ENCODE peak calls at places on chromosomes 1 and 21, in five cellular contexts. S is tibial nerve; J is fibroblast of lung; G is right lobe of liver; L is naive thymus-derived CD4-positive, alpha-beta T cell. R is an unnamed sample.

GRCh38 chr1:5660141-5660935 is 331.9 kb downstream of the NPHP4 start:
- DNase-seq in S (no peak), J (no peak), L (no peak), G (no peak), R (no peak)

GRCh38 chr1:116321766-116322175 is 51.3 kb upstream of the ATP1A1 start:
- DNase-seq in S (no peak), G (no peak), L (no peak), J (no peak), R (no peak)

GRCh38 chr21:15199414-15199813 is 134.6 kb upstream of the NRIP1 start:
- DNase-seq in S (no peak), L (no peak), J (no peak), G (no peak), R (no peak)

GRCh38 chr1:200473698-200474371 is 64.0 kb upstream of the ZNF281 start:
- DNase-seq in L (no peak), J (peak), S (no peak), G (no peak), R (no peak)

GRCh38 chr1:156584813-156585212 is 5.3 kb downstream of the TTC24 start:
- DNase-seq in L (no peak), J (no peak), S (no peak), G (no peak), R (no peak)

GRCh38 chr1:151494741-151495281 is 16.4 kb upstream of the CGN start:
- DNase-seq in L (no peak), J (peak), S (no peak), G (no peak), R (peak)

GRCh38 chr1:186511761-186512637 is 51.1 kb upstream of the PDC start:
- DNase-seq in S (no peak), G (no peak), L (no peak), J (no peak), R (no peak)

GRCh38 chr1:31856140-31856539 is 40.3 kb upstream of the SPOCD1 start:
- DNase-seq in G (no peak), L (no peak), J (no peak), S (no peak), R (no peak)

GRCh38 chr1:3304255-3304654 is 150.2 kb upstream of the ARHGEF16 start:
- DNase-seq in J (no peak), S (no peak), L (no peak), G (no peak), R (no peak)

GRCh38 chr1:54952950-54953718 is 27.3 kb upstream of the TMEM61 start:
- DNase-seq in J (no peak), S (no peak), L (no peak), G (no peak), R (peak)

GRCh38 chr21:41903559-41904351 is 24.6 kb upstream of the PRDM15 start:
- DNase-seq in G (no peak), S (no peak), J (no peak), L (no peak), R (no peak)

GRCh38 chr1:33041026-33041425 is 4.3 kb upstream of the AK2 start:
- DNase-seq in J (no peak), G (peak), S (no peak), L (no peak), R (no peak)

GRCh38 chr1:247332901-247333361 is 1.3 kb upstream of the ZNF496 start:
- DNase-seq in L (no peak), G (no peak), J (peak), S (peak), R (no peak)

DNA sequence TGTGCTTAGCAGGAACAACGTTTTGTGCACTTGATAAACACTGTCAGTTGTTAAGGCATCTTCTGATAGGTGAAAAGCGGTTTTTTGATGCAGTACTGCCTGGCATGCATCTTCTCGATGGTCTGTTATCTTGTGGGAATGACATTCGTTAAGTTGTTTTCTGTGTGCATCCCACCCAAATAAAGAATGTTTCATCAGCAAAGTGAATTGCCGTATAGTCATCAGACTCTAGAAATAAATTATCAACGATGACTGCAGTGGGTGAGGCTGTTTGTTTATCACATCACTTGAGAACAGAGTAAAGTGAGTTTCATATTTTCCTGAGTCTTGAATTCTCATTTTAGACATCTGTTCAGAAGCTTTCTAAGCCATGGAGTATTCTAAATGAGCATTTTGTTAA is 34.1 kb downstream of the NFIA start:
- DNase-seq in J (no peak), S (no peak), L (no peak), G (no peak), R (no peak)
- H3K4me3 ChIP-seq in J (no peak), S (no peak), L (no peak), G (no peak), R (no peak)

GRCh38 chr1:230870916-230871315 is 2.6 kb upstream of the C1orf198 start:
- DNase-seq in G (no peak), L (no peak), J (no peak), S (no peak), R (no peak)
- H3K4me3 ChIP-seq in G (no peak), L (no peak), J (no peak), S (no peak), R (no peak)

DNA sequence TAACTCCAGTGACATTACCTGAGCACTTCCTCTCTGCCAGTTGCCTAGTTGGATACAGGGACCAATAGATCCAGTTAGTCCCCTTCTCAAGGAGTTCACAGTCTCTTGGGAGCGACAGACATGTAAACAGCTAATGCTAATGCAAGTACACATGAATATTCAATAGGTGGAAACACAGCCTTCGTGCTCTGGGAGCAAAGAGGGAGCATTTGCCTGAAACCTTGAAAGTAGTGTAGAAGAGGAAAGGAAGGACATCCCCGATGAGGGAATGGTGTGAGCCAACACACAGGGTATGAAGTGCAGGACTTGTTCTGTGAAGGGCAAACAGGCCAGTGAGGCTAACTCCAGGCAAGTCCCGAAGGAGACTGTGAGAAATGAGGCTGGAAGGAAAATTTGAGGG is 3.8 kb upstream of the TMEM222 start:
- DNase-seq in L (no peak), J (no peak), G (no peak), S (no peak), R (no peak)
- H3K4me3 ChIP-seq in L (no peak), J (no peak), G (no peak), S (no peak), R (no peak)

GRCh38 chr1:91283421-91283726 is 121.3 kb downstream of the HFM1 start:
- DNase-seq in G (no peak), L (no peak), J (no peak), S (no peak), R (no peak)

GRCh38 chr1:91278754-91279153 is 125.9 kb downstream of the HFM1 start:
- DNase-seq in S (no peak), J (peak), L (no peak), G (no peak), R (peak)

GRCh38 chr1:91281782-91282181 is 122.9 kb downstream of the HFM1 start:
- DNase-seq in L (no peak), G (no peak), J (no peak), S (no peak), R (no peak)

GRCh38 chr1:91282695-91283420 is 121.8 kb downstream of the HFM1 start:
- DNase-seq in S (peak), G (no peak), L (peak), J (peak), R (peak)
- H3K4me3 ChIP-seq in S (no peak), G (no peak), L (no peak), J (no peak), R (no peak)

R was measured in astrocyte of the spinal cord.